ENCODE peak calls at places on chromosomes 12 and 14, in nine cellular contexts. D is gastrocnemius medialis; P is heart right ventricle; S is ovary; O is HL-60; Q is cardiac muscle cell; J is RWPE2; M is CD8-positive, alpha-beta T cell; W is cardiac fibroblast. X is an unnamed sample.

GRCh38 chr12:47988073-47989022 is 15.9 kb downstream of the COL2A1 start:
- DNase-seq in D (no peak), P (no peak), S (no peak), O (no peak), Q (no peak), J (no peak), M (no peak), W (no peak), X (no peak)

GRCh38 chr14:101411151-101411550 is 150.1 kb upstream of the DIO3 start:
- DNase-seq in D (no peak), P (no peak), S (no peak), O (no peak), Q (no peak), J (no peak), M (no peak), W (no peak), X (no peak)

GRCh38 chr12:101299346-101299745 is 19.4 kb downstream of the UTP20 start:
- DNase-seq in D (no peak), P (no peak), S (no peak), O (no peak), Q (peak; percentile 9), J (no peak), M (no peak), W (no peak), X (no peak)

GRCh38 chr12:105864316-105864715 is 274.4 kb downstream of the NUAK1 start:
- DNase-seq in D (no peak), P (no peak), S (no peak), O (no peak), Q (no peak), J (no peak), M (no peak), W (no peak), X (no peak)

GRCh38 chr14:99816217-99816616 is 23.0 kb downstream of the EML1 start:
- DNase-seq in D (no peak), P (no peak), S (no peak), O (no peak), Q (no peak), J (no peak), M (no peak), W (no peak), X (no peak)

GRCh38 chr12:49902399-49903350 is 1.0 kb downstream of the FAIM2 start:
- DNase-seq in D (no peak), P (no peak), S (no peak), O (no peak), Q (no peak), J (peak; percentile 44), M (no peak), W (no peak), X (peak; percentile 65)

GRCh38 chr12:25929096-25929637 is 29.3 kb upstream of the RASSF8 start:
- DNase-seq in D (no peak), P (no peak), S (no peak), O (no peak), Q (peak; percentile 20), J (no peak), M (no peak), W (peak; percentile 32), X (no peak)

GRCh38 chr12:24661657-24662096 is 287.2 kb downstream of the BCAT1 start:
- DNase-seq in D (peak; percentile 3), P (peak; percentile 18), S (no peak), O (peak; percentile 3), Q (peak; percentile 97), J (no peak), M (no peak), W (peak; percentile 94), X (no peak)

GRCh38 chr14:26887842-26888241 is 290.0 kb upstream of the NOVA1 start:
- DNase-seq in D (no peak), P (peak; percentile 9), S (no peak), O (no peak), Q (peak; percentile 15), J (no peak), M (no peak), W (peak; percentile 49), X (no peak)

GRCh38 chr12:21941522-21942376 is 523 bp upstream of the ABCC9 start:
- DNase-seq in D (peak; percentile 53), P (peak; percentile 77), S (peak; percentile 76), O (no peak), Q (peak; percentile 58), J (no peak), M (no peak), W (peak; percentile 48), X (no peak)

GRCh38 chr14:22099942-22100763 is 426.5 kb upstream of the OR4E1 start:
- DNase-seq in D (peak; percentile 45), P (peak; percentile 38), S (peak; percentile 36), O (no peak), Q (peak; percentile 75), J (peak; percentile 67), M (peak; percentile 52), W (peak; percentile 46), X (peak; percentile 30)
- TF ChIP-seq CTCF in D (no peak), P (peak; percentile 78), S (peak; percentile 75), O (peak; percentile 48), Q (peak; percentile 70), J (peak; percentile 90), M (peak; percentile 48), W (peak; percentile 42), X (peak; percentile 55)

DNA sequence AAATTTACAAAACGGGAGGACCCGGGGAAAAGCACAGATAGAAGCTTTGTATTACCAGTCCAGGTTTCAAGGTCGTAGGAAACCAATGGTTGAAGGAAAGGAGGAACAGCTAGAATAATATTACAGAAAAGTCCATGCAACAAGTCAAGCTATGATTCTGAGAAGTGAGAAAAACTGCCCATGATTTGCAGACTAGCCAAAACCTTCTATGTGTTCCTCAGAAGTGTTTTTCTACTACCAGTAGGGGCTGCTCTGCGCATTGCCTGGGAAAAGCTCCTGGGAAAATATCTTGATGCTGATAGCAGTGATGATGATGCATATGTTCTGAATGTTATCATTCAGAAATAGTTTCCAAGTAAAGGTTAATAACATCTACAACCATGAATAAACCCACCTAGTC is 2.2 kb downstream of the PDZRN4 start:
- DNase-seq in D (no peak), P (no peak), S (no peak), O (no peak), Q (peak; percentile 18), J (no peak), M (no peak), W (peak; percentile 1), X (no peak)
- TF ChIP-seq CTCF in D (no peak), P (peak; percentile 37), S (peak; percentile 42), O (no peak), Q (peak; percentile 45), J (peak; percentile 60), M (no peak), W (peak; percentile 24), X (peak; percentile 52)

GRCh38 chr12:108884116-108885012 is 4.5 kb downstream of the DAO start:
- DNase-seq in D (no peak), P (peak; percentile 38), S (no peak), O (peak; percentile 58), Q (peak; percentile 46), J (no peak), M (peak; percentile 62), W (peak; percentile 32), X (no peak)
- TF ChIP-seq CTCF in D (peak; percentile 26), P (peak; percentile 54), S (no peak), O (peak; percentile 78), Q (peak; percentile 68), J (peak; percentile 52), M (peak; percentile 39), W (peak; percentile 71), X (peak; percentile 37)

GRCh38 chr14:61106627-61107147 is 125.6 kb downstream of the SLC38A6 start:
- DNase-seq in D (no peak), P (no peak), S (no peak), O (no peak), Q (no peak), J (no peak), M (no peak), W (no peak), X (no peak)
- TF ChIP-seq CTCF in D (no peak), P (no peak), S (no peak), O (peak; percentile 2), Q (peak; percentile 40), J (peak; percentile 49), M (no peak), W (peak; percentile 43), X (no peak)

GRCh38 chr14:94722397-94722796 is 47.5 kb downstream of the GSC start:
- DNase-seq in D (no peak), P (no peak), S (no peak), O (no peak), Q (no peak), J (no peak), M (no peak), W (no peak), X (no peak)
- TF ChIP-seq CTCF in D (no peak), P (no peak), S (no peak), O (no peak), Q (no peak), J (no peak), M (no peak), W (no peak), X (no peak)

DNA sequence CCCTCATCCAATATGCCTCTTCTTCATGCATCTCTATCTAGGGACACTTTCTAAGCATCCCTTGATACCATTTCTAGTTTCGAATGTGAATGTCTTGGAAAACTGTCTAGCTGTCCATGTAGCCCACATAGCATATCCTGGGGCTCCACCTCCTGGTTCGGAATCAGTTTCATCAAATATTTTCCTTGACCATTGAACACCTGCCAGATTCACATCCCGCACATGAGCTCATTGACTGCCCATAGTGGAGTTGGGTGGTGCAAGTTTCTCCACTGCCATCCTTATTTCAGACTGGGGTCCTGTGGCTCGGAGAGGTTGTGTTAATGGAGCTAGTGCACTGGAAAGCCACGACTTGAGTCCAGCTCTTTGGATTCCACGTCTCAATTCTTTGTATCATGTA is 58.6 kb upstream of the TMEM263 start:
- DNase-seq in D (no peak), P (no peak), S (no peak), O (no peak), Q (peak; percentile 11), J (no peak), M (no peak), W (peak; percentile 15), X (no peak)
- TF ChIP-seq CTCF in D (no peak), P (no peak), S (no peak), O (no peak), Q (no peak), J (no peak), M (no peak), W (no peak), X (no peak)